ENCODE peak calls at places on chromosomes 7 and 10, in five cellular contexts. C is fibroblast of villous mesenchyme, Z is body of pancreas, X is NB4, B is sigmoid colon. P is an unnamed sample.

GRCh38 chr7:142711722-142712616 is 37.3 kb upstream of the PRSS1 start:
- DNase-seq in X (peak; percentile 27), B (no peak), C (peak; percentile 36), Z (peak; percentile 75), P (peak; percentile 35)

GRCh38 chr10:104329754-104330153 is 8.5 kb downstream of the ITPRIP start:
- DNase-seq in Z (no peak), C (peak; percentile 71), B (peak; percentile 64), X (peak; percentile 78), P (no peak)

GRCh38 chr10:114271014-114271778 is 32.1 kb downstream of the VWA2 start:
- DNase-seq in X (no peak), B (no peak), Z (no peak), C (no peak), P (no peak)

GRCh38 chr7:73966062-73966940 is 61.7 kb upstream of the ELN start:
- DNase-seq in C (no peak), X (no peak), B (no peak), Z (no peak), P (no peak)

GRCh38 chr7:41054960-41055700 is 647.8 kb downstream of the INHBA start:
- DNase-seq in X (no peak), Z (no peak), B (no peak), C (no peak), P (no peak)

GRCh38 chr10:30589441-30589840 is 40.1 kb downstream of the LYZL2 start:
- DNase-seq in C (no peak), Z (no peak), B (no peak), X (no peak), P (no peak)

GRCh38 chr10:102384606-102385429 is 10.7 kb upstream of the NFKB2 start:
- DNase-seq in C (peak; percentile 84), X (no peak), Z (peak; percentile 42), B (no peak), P (no peak)

GRCh38 chr7:132255084-132255483 is 321.2 kb downstream of the PLXNA4 start:
- DNase-seq in B (no peak), X (no peak), C (no peak), Z (no peak), P (no peak)

GRCh38 chr10:131736321-131736980 is 164.4 kb upstream of the PPP2R2D start:
- DNase-seq in C (no peak), Z (no peak), X (no peak), B (peak; percentile 59), P (no peak)

GRCh38 chr7:143362126-143362961 is at the start of gene FAM131B:
- DNase-seq in C (no peak), Z (no peak), X (peak; percentile 54), B (peak; percentile 67), P (no peak)

DNA sequence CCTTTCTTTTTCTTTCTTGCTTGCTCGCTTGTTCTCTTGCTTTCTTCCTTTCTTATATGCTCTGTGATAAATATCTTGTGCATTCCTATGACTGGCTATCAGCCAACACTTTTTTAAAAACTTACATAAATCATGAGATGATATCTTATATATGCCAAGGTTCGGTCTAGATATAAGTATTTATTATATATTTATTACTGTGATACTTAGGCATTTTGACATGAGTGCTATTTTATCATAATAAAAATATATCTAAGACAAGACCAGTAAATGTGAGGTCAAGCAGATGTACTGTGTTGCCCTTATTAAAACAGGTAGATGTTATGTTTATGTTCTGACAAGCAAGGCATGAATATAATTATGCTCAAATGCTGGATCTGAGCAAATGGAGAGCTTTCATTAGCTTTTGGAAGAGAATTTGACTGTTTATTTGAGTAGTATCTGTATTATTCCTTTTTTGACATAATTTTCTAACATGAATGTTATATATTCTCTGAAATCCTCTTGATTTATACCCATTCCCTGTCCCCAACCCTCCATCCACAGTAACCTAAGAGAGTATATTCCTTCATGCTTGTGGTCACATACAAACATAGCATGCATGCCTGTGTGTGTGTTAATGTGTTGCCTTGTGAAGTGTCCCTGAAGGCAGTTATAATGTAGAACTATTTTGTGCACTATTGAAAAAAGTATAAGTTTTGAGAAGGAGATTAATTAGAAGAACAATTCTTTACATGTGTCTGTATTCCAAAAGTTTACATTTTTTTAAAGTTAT is 158.0 kb downstream of the HDAC9 start:
- DNase-seq in B (no peak), C (peak; percentile 18), X (no peak), Z (no peak), P (no peak)
- H3K4me3 ChIP-seq in B (no peak overlapping the region), C (no peak overlapping the region), X (no peak overlapping the region), Z (no peak overlapping the region), P (no peak overlapping the region)

GRCh38 chr7:134724606-134725005 is 54.8 kb upstream of the CALD1 start:
- DNase-seq in Z (no peak), C (peak; percentile 75), X (peak; percentile 45), B (no peak), P (peak; percentile 60)
- TF ChIP-seq CTCF in Z (peak; percentile 35), C (peak; percentile 78), X (peak; percentile 52), B (peak; percentile 32), P (peak; percentile 56)

GRCh38 chr10:73873843-73874215 is 526 bp downstream of the CAMK2G start:
- DNase-seq in Z (no peak), C (no peak), B (no peak), X (peak; percentile 39), P (peak; percentile 9)
- H3K4me3 ChIP-seq in Z (peak overlapping the region; percentile 57), C (peak overlapping the region; percentile 73), B (peak overlapping the region; percentile 89), X (peak overlapping the region; percentile 47), P (peak overlapping the region; percentile 69)

DNA sequence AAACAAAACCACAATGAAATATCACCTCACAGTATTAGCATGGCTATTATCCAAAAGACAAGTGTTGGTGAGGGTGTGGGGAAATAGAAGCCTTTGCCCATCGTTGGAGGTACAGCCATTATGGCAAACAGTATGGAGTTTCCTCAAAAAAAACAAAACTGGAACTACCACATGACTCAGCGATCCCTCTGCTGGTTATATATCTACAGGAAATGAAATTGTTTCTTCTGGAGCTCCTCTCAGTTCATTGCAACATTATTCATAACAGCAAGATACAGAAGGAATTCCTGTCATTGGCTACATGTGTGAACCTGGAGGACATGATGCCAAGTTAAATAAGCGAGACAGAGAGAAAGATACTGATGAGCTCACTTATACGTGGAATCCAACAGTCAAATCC is 2.4 kb upstream of the UBE3C start:
- DNase-seq in X (peak; percentile 86), B (no peak), Z (peak; percentile 33), C (peak; percentile 80), P (no peak)
- TF ChIP-seq CTCF in X (peak; percentile 22), B (no peak), Z (peak; percentile 28), C (peak; percentile 33), P (no peak)

GRCh38 chr7:124649397-124650029 is 116.1 kb downstream of the GPR37 start:
- DNase-seq in B (no peak), X (no peak), Z (no peak), C (peak; percentile 16), P (peak; percentile 5)
- H3K4me3 ChIP-seq in B (no peak overlapping the region), X (no peak overlapping the region), Z (no peak overlapping the region), C (peak overlapping the region; percentile 53), P (peak overlapping the region; percentile 43)

GRCh38 chr7:80662252-80662651 is 23.8 kb downstream of the CD36 start:
- DNase-seq in Z (no peak), B (no peak), C (no peak), X (no peak), P (no peak)

GRCh38 chr7:80659120-80660055 is 20.9 kb downstream of the CD36 start:
- DNase-seq in C (peak; percentile 55), Z (no peak), B (no peak), X (peak; percentile 70), P (no peak)

GRCh38 chr7:80660939-80661338 is 22.5 kb downstream of the CD36 start:
- DNase-seq in Z (no peak), C (no peak), B (no peak), X (no peak), P (no peak)

GRCh38 chr7:80665526-80665925 is 27.1 kb downstream of the CD36 start:
- DNase-seq in Z (no peak), C (no peak), X (no peak), B (no peak), P (no peak)

GRCh38 chr7:80661729-80662128 is 23.3 kb downstream of the CD36 start:
- DNase-seq in Z (no peak), X (peak; percentile 36), C (no peak), B (no peak), P (no peak)
- TF ChIP-seq CTCF in Z (no peak), X (peak; percentile 33), C (peak; percentile 26), B (no peak), P (no peak)

GRCh38 chr10:87960230-87960629 is 96.8 kb downstream of the PTEN start:
- DNase-seq in C (peak; percentile 28), Z (peak; percentile 15), X (no peak), B (no peak), P (no peak)

GRCh38 chr10:87961314-87961713 is 97.9 kb downstream of the PTEN start:
- DNase-seq in X (no peak), C (peak; percentile 54), B (no peak), Z (no peak), P (no peak)

GRCh38 chr10:87957702-87958101 is 94.3 kb downstream of the PTEN start:
- DNase-seq in B (no peak), C (no peak), Z (no peak), X (no peak), P (no peak)

GRCh38 chr10:87952612-87953011 is 89.2 kb downstream of the PTEN start:
- DNase-seq in C (no peak), X (no peak), Z (no peak), B (no peak), P (no peak)

DNA sequence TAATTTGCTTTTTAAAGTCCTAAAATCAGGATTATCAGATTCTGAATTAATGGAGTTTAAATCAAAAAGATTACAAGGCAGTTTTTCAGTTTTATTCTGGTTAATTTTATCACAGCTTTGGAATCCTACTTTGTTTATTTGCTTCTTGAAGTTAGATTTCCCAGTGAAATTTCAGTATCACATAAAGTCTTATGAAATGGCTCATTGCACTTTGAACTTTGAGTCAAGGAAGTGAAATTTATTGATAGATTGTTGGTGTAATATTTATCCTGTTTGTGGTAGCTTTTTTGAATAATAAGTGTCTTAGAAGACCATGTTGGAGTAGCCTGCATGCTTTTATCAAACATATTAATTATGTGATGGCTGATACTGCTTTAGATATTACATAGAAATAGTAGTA is 92.6 kb downstream of the PTEN start:
- DNase-seq in B (no peak), X (no peak), C (no peak), Z (no peak), P (no peak)
- H3K4me3 ChIP-seq in B (no peak overlapping the region), X (no peak overlapping the region), C (no peak overlapping the region), Z (no peak overlapping the region), P (no peak overlapping the region)

GRCh38 chr10:24513155-24513554 is 210.5 kb downstream of the ARHGAP21 start:
- DNase-seq in C (peak; percentile 2), X (peak; percentile 34), Z (no peak), B (no peak), P (peak; percentile 17)
- TF ChIP-seq CTCF in C (peak; percentile 36), X (peak; percentile 20), Z (no peak), B (no peak), P (peak; percentile 6)

GRCh38 chr10:137031-137430 is 1.8 kb downstream of the ZMYND11 start:
- DNase-seq in X (peak; percentile 59), B (no peak), C (peak; percentile 14), Z (no peak), P (peak; percentile 63)
- H3K4me3 ChIP-seq in X (peak overlapping the region; percentile 85), B (no peak overlapping the region), C (peak overlapping the region; percentile 67), Z (no peak overlapping the region), P (peak overlapping the region; percentile 72)

P was measured in GM12865.